ENCODE peak calls at places on chromosomes 7 and 10, in six cellular contexts. W is myocyte; X is coronary artery; K is NK-92 treated with Interleukin-12 subunit alpha and Interleukin-12 subunit beta, amount 100 ng/mL, for 24 hours; R is hepatocyte; F is amniotic stem cell. L is an unnamed sample.

GRCh38 chr10:133087679-133088523 is at the start of gene ADGRA1:
- DNase-seq in W (peak; percentile 34), X (no peak), K (no peak), R (peak; percentile 61), F (no peak), L (no peak)

GRCh38 chr10:29554660-29555059 is 80.1 kb downstream of the SVIL start:
- DNase-seq in W (no peak), X (no peak), K (no peak), R (no peak), F (no peak), L (peak; percentile 23)

GRCh38 chr10:65090991-65091390 is 1569.8 kb downstream of the REEP3 start:
- DNase-seq in W (no peak), X (no peak), K (no peak), R (no peak), F (no peak), L (no peak)

GRCh38 chr7:28592861-28593260 is 180.5 kb downstream of the CREB5 start:
- DNase-seq in W (no peak), X (no peak), K (no peak), R (no peak), F (no peak), L (no peak)

GRCh38 chr10:69861251-69862240 is 59.8 kb downstream of the COL13A1 start:
- DNase-seq in W (peak; percentile 72), X (no peak), K (no peak), R (peak; percentile 85), F (peak; percentile 47), L (no peak)

GRCh38 chr10:45308707-45309106 is 6.7 kb downstream of the OR13A1 start:
- DNase-seq in W (peak; percentile 8), X (no peak), K (no peak), R (peak; percentile 8), F (no peak), L (peak; percentile 1)

GRCh38 chr7:158028290-158028941 is 559.2 kb downstream of the PTPRN2 start:
- DNase-seq in W (no peak), X (peak; percentile 61), K (no peak), R (peak; percentile 60), F (no peak), L (no peak)

GRCh38 chr7:33351709-33352108 is 222.3 kb downstream of the BBS9 start:
- DNase-seq in W (no peak), X (no peak), K (no peak), R (no peak), F (no peak), L (no peak)

GRCh38 chr10:88791924-88792323 is 10.6 kb upstream of the LIPM start:
- DNase-seq in W (peak; percentile 53), X (no peak), K (no peak), R (peak; percentile 24), F (no peak), L (peak; percentile 32)

GRCh38 chr10:30056767-30057355 is 2.5 kb downstream of the JCAD start:
- DNase-seq in W (peak; percentile 32), X (no peak), K (no peak), R (no peak), F (no peak), L (peak; percentile 60)

GRCh38 chr7:41188163-41189130 is 514.4 kb downstream of the INHBA start:
- DNase-seq in W (peak; percentile 16), X (no peak), K (no peak), R (no peak), F (peak; percentile 5), L (peak; percentile 27)

GRCh38 chr10:28130267-28130666 is 131.4 kb upstream of the ODAD2 start:
- DNase-seq in W (peak; percentile 68), X (no peak), K (no peak), R (no peak), F (peak; percentile 33), L (peak; percentile 40)

GRCh38 chr7:47329320-47329926 is 252.5 kb downstream of the TNS3 start:
- DNase-seq in W (peak; percentile 56), X (peak; percentile 62), K (no peak), R (no peak), F (no peak), L (no peak)

GRCh38 chr7:85091568-85091928 is 95.3 kb downstream of the SEMA3D start:
- DNase-seq in W (no peak), X (no peak), K (no peak), R (no peak), F (no peak), L (no peak)

GRCh38 chr7:1310936-1311335 is 78.3 kb downstream of the UNCX start:
- DNase-seq in W (no peak), X (no peak), K (no peak), R (no peak), F (no peak), L (no peak)

L was measured in cardiac muscle cell.